ENCODE peak calls at places on chromosomes 5 and 9, in four cellular contexts. One of them, this sample, is unnamed.

GRCh38 chr5:64836190-64836750 is 67.5 kb downstream of the CWC27 start:
- DNase-seq in breast epithelium: no peak
- DNase-seq in ovary: no peak
- DNase-seq in MM.1S: peak; percentile 21
- DNase-seq in this sample: no peak

GRCh38 chr5:168159425-168159824 is 132.0 kb upstream of the WWC1 start:
- DNase-seq in breast epithelium: no peak
- DNase-seq in ovary: no peak
- DNase-seq in MM.1S: peak; percentile 24
- DNase-seq in this sample: no peak

GRCh38 chr5:17989567-17989966 is 355.3 kb downstream of the TAF11L14 start:
- DNase-seq in breast epithelium: no peak
- DNase-seq in ovary: no peak
- DNase-seq in MM.1S: no peak
- DNase-seq in this sample: no peak

GRCh38 chr5:57832873-57833272 is 350.3 kb upstream of the ACTBL2 start:
- DNase-seq in breast epithelium: no peak
- DNase-seq in ovary: no peak
- DNase-seq in MM.1S: no peak
- DNase-seq in this sample: no peak

GRCh38 chr9:83649080-83649479 is 26.1 kb downstream of the IDNK start:
- DNase-seq in breast epithelium: peak; percentile 60
- DNase-seq in ovary: peak; percentile 56
- DNase-seq in MM.1S: peak; percentile 40
- DNase-seq in this sample: peak; percentile 63

GRCh38 chr9:6703898-6704639 is 53.7 kb upstream of the KDM4C start:
- DNase-seq in breast epithelium: peak; percentile 71
- DNase-seq in ovary: peak; percentile 89
- DNase-seq in MM.1S: peak; percentile 94
- DNase-seq in this sample: peak; percentile 81

GRCh38 chr9:18357321-18357720 is 116.6 kb upstream of the ADAMTSL1 start:
- DNase-seq in breast epithelium: no peak
- DNase-seq in ovary: no peak
- DNase-seq in MM.1S: no peak
- DNase-seq in this sample: peak; percentile 31

GRCh38 chr9:69074801-69075200 is 39.2 kb downstream of the FXN start:
- DNase-seq in breast epithelium: no peak
- DNase-seq in ovary: no peak
- DNase-seq in MM.1S: no peak
- DNase-seq in this sample: no peak

GRCh38 chr5:43007911-43008368 is 32.2 kb downstream of the ANXA2R start:
- DNase-seq in breast epithelium: no peak
- DNase-seq in ovary: peak; percentile 66
- DNase-seq in MM.1S: peak; percentile 89
- DNase-seq in this sample: peak; percentile 90

GRCh38 chr5:144191998-144192397 is 21.3 kb downstream of the KCTD16 start:
- DNase-seq in breast epithelium: no peak
- DNase-seq in ovary: no peak
- DNase-seq in MM.1S: peak; percentile 95
- DNase-seq in this sample: peak; percentile 93

GRCh38 chr5:68285857-68286611 is 70.5 kb downstream of the PIK3R1 start:
- DNase-seq in breast epithelium: no peak
- DNase-seq in ovary: no peak
- DNase-seq in MM.1S: peak; percentile 70
- DNase-seq in this sample: peak; percentile 79

GRCh38 chr9:78713746-78714405 is 417.0 kb downstream of the PSAT1 start:
- DNase-seq in breast epithelium: no peak
- DNase-seq in ovary: no peak
- DNase-seq in MM.1S: peak; percentile 15
- DNase-seq in this sample: no peak

GRCh38 chr9:87336914-87337333 is 160.7 kb upstream of the DAPK1 start:
- DNase-seq in breast epithelium: no peak
- DNase-seq in ovary: peak; percentile 47
- DNase-seq in MM.1S: peak; percentile 66
- DNase-seq in this sample: peak; percentile 94

GRCh38 chr9:87337335-87338074 is 160.2 kb upstream of the DAPK1 start:
- DNase-seq in breast epithelium: no peak
- DNase-seq in ovary: no peak
- DNase-seq in MM.1S: no peak
- DNase-seq in this sample: peak; percentile 72

GRCh38 chr9:87338075-87338989 is 159.3 kb upstream of the DAPK1 start:
- DNase-seq in breast epithelium: no peak
- DNase-seq in ovary: no peak
- DNase-seq in MM.1S: no peak
- DNase-seq in this sample: no peak

GRCh38 chr9:87334366-87334765 is 163.3 kb upstream of the DAPK1 start:
- DNase-seq in breast epithelium: no peak
- DNase-seq in ovary: no peak
- DNase-seq in MM.1S: no peak
- DNase-seq in this sample: no peak

GRCh38 chr9:87336407-87336806 is 161.3 kb upstream of the DAPK1 start:
- DNase-seq in breast epithelium: no peak
- DNase-seq in ovary: no peak
- DNase-seq in MM.1S: no peak
- DNase-seq in this sample: peak; percentile 45
- TF ChIP-seq CTCF in breast epithelium: no peak
- TF ChIP-seq CTCF in ovary: no peak
- TF ChIP-seq CTCF in MM.1S: no peak
- TF ChIP-seq CTCF in this sample: peak; percentile 49

GRCh38 chr5:149708981-149709594 is 21.0 kb upstream of the PPARGC1B start:
- DNase-seq in breast epithelium: no peak
- DNase-seq in ovary: no peak
- DNase-seq in MM.1S: no peak
- DNase-seq in this sample: no peak
- H3K4me3 ChIP-seq in breast epithelium: no peak overlapping the region
- H3K4me3 ChIP-seq in ovary: no peak overlapping the region
- H3K4me3 ChIP-seq in MM.1S: no peak overlapping the region
- H3K4me3 ChIP-seq in this sample: no peak overlapping the region

DNA sequence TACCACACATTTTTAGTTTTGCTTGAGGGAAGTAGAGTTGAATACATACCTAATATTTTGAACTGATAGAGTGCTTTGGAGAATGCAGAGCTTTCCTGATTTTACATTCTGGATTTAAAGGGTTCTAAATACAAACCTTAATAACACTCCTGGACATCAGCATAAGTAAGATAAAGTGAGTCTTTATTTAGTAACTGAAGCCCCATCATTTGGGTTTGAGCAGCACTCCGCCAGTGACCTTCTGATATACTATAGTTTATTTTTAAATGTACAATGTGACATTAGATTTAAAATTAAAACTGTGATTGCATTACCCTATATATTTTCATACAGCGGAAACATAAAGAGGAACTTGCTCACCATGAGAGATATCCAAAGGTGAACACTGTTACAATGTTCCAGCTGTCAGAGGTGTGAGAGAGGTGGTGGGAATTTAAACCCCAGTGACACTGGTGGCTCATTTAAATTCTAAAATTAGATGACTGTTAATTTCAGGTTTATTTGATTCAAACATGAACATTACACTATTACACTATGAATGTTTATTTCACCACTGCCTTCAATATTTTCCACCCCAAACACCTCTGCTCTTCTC is 203.0 kb upstream of the PCSK5 start:
- DNase-seq in breast epithelium: no peak
- DNase-seq in ovary: no peak
- DNase-seq in MM.1S: no peak
- DNase-seq in this sample: no peak
- TF ChIP-seq CTCF in breast epithelium: no peak
- TF ChIP-seq CTCF in ovary: no peak
- TF ChIP-seq CTCF in MM.1S: no peak
- TF ChIP-seq CTCF in this sample: no peak

GRCh38 chr9:133536080-133536479 is 1.6 kb downstream of the ADAMTSL2 start:
- DNase-seq in breast epithelium: no peak
- DNase-seq in ovary: no peak
- DNase-seq in MM.1S: no peak
- DNase-seq in this sample: no peak
- H3K4me3 ChIP-seq in breast epithelium: no peak overlapping the region
- H3K4me3 ChIP-seq in ovary: no peak overlapping the region
- H3K4me3 ChIP-seq in MM.1S: no peak overlapping the region
- H3K4me3 ChIP-seq in this sample: no peak overlapping the region

GRCh38 chr9:114263853-114264510 is 58.9 kb upstream of the ORM1 start:
- DNase-seq in breast epithelium: no peak
- DNase-seq in ovary: no peak
- DNase-seq in MM.1S: no peak
- DNase-seq in this sample: peak; percentile 49
- TF ChIP-seq CTCF in breast epithelium: no peak
- TF ChIP-seq CTCF in ovary: no peak
- TF ChIP-seq CTCF in MM.1S: no peak
- TF ChIP-seq CTCF in this sample: peak; percentile 63

This sample was measured in choroid plexus epithelial cell.